ENCODE peak calls at places on chromosome 20, in six cellular contexts. N, W, Q, S, K and A are unnamed samples.

GRCh38 chr20:3330046-3330741 is 77.3 kb downstream of the DNAAF9 start:
- DNase-seq in N (no peak), W (no peak), Q (no peak), S (no peak), K (peak; percentile 27), A (peak; percentile 36)

GRCh38 chr20:58603656-58604184 is 47.4 kb upstream of the STX16 start:
- DNase-seq in N (no peak), W (no peak), Q (no peak), S (no peak), K (no peak), A (no peak)

GRCh38 chr20:44166477-44166876 is 20.5 kb downstream of the JPH2 start:
- DNase-seq in N (no peak), W (no peak), Q (no peak), S (no peak), K (peak; percentile 65), A (peak; percentile 43)

GRCh38 chr20:13788167-13788834 is 3.5 kb downstream of the NDUFAF5 start:
- DNase-seq in N (peak; percentile 88), W (peak; percentile 21), Q (peak; percentile 67), S (peak; percentile 54), K (peak; percentile 83), A (peak; percentile 72)

GRCh38 chr20:64224344-64225165 is 31.0 kb upstream of the PCMTD2 start:
- DNase-seq in N (no peak), W (no peak), Q (peak; percentile 52), S (no peak), K (no peak), A (no peak)

GRCh38 chr20:25318471-25319240 is 70.8 kb downstream of the PYGB start:
- DNase-seq in N (no peak), W (peak; percentile 88), Q (no peak), S (no peak), K (no peak), A (peak; percentile 57)

GRCh38 chr20:50967621-50968020 is 9.0 kb downstream of the MOCS3 start:
- DNase-seq in N (no peak), W (no peak), Q (no peak), S (no peak), K (no peak), A (no peak)

GRCh38 chr20:53001502-53002301 is 29.5 kb downstream of the TSHZ2 start:
- DNase-seq in N (no peak), W (peak; percentile 55), Q (no peak), S (no peak), K (no peak), A (no peak)

GRCh38 chr20:31747640-31748039 is 8.6 kb downstream of the TPX2 start:
- DNase-seq in N (no peak), W (no peak), Q (no peak), S (no peak), K (no peak), A (no peak)

GRCh38 chr20:21189761-21190523 is 64.1 kb downstream of the KIZ start:
- DNase-seq in N (no peak), W (no peak), Q (no peak), S (no peak), K (no peak), A (no peak)

GRCh38 chr20:8360035-8360434 is 228.0 kb downstream of the PLCB1 start:
- DNase-seq in N (no peak), W (peak; percentile 4), Q (no peak), S (no peak), K (no peak), A (no peak)

GRCh38 chr20:62702886-62703852 is 5.5 kb upstream of the NTSR1 start:
- DNase-seq in N (peak; percentile 48), W (no peak), Q (peak; percentile 92), S (peak; percentile 38), K (peak; percentile 77), A (peak; percentile 83)

GRCh38 chr20:50528804-50529351 is 18.7 kb downstream of the PTPN1 start:
- DNase-seq in N (no peak), W (no peak), Q (peak; percentile 50), S (no peak), K (no peak), A (no peak)

GRCh38 chr20:61516398-61517208 is 264.5 kb downstream of the CDH4 start:
- DNase-seq in N (no peak), W (no peak), Q (no peak), S (no peak), K (no peak), A (no peak)

GRCh38 chr20:19987046-19987445 is 30.1 kb upstream of the NAA20 start:
- DNase-seq in N (no peak), W (no peak), Q (no peak), S (no peak), K (no peak), A (no peak)

GRCh38 chr20:62022575-62023139 is 43.0 kb downstream of the TAF4 start:
- DNase-seq in N (no peak), W (no peak), Q (no peak), S (no peak), K (no peak), A (no peak)

GRCh38 chr20:41029150-41029872 is 689 bp downstream of the TOP1 start:
- DNase-seq in N (no peak), W (no peak), Q (peak; percentile 54), S (peak; percentile 47), K (peak; percentile 19), A (peak; percentile 64)

GRCh38 chr20:3698511-3699436 is 13.6 kb downstream of the SIGLEC1 start:
- DNase-seq in N (no peak), W (no peak), Q (no peak), S (no peak), K (no peak), A (no peak)

GRCh38 chr20:58717278-58718091 is 24.9 kb downstream of the NPEPL1 start:
- DNase-seq in N (no peak), W (no peak), Q (no peak), S (peak; percentile 14), K (no peak), A (peak; percentile 4)

GRCh38 chr20:11394145-11394833 is 523.4 kb upstream of the BTBD3 start:
- DNase-seq in N (no peak), W (no peak), Q (no peak), S (no peak), K (no peak), A (no peak)

GRCh38 chr20:24779886-24780285 is 169.2 kb upstream of the CST7 start:
- DNase-seq in N (no peak), W (no peak), Q (no peak), S (no peak), K (no peak), A (no peak)

GRCh38 chr20:3777726-3778629 is 3.3 kb downstream of the SPEF1 start:
- DNase-seq in N (no peak), W (no peak), Q (peak; percentile 39), S (no peak), K (peak; percentile 66), A (no peak)

GRCh38 chr20:9344080-9344920 is 170.1 kb upstream of the LAMP5 start:
- DNase-seq in N (no peak), W (no peak), Q (peak; percentile 64), S (no peak), K (no peak), A (no peak)

DNA sequence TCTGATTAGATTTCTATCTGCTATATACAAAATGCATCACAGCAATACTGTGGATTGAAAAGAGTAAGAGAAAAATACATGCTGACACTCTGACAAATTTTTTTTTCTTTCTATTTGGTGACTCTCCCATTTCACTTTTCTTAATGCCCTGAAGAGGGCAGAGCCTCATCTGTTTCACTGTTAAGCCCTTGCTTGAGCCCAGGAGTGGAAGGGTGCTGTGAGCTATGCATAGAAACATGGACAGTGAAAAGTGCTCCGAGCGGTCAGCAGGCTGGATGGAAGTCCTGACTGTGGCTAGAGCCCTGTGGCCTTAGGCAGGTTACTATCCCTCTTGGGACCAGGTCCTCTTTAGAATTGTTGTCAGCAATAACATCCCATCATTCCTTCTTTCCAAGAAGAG is 17.4 kb upstream of the CSE1L start:
- DNase-seq in N (peak; percentile 58), W (no peak), Q (no peak), S (peak; percentile 45), K (peak; percentile 48), A (peak; percentile 55)
- TF ChIP-seq CTCF in N (peak; percentile 58), W (peak; percentile 34), Q (no peak), S (peak; percentile 55), K (peak; percentile 37), A (peak; percentile 43)

DNA sequence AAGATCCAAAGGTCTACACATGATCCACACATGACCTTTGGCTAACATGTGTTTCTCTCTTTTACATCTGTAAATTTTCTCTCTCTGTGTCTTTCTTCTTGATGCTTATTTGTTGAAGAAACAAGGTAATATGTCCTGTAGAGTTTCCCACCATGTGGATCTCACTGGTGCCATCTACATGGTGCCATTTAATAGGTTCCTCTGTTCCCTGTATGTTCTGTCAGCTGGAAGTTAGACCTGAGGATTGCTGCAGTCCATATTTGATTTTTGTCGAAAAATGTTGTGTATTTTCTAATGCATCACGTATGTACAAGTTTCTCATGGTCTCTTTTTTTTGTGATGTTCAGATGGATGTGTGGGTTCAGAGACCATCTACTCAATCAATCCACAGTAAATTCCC is 30.0 kb downstream of the FOXA2 start:
- DNase-seq in N (no peak), W (no peak), Q (no peak), S (no peak), K (no peak), A (no peak)
- H3K4me3 ChIP-seq in N (no peak overlapping the region), W (no peak overlapping the region), Q (no peak overlapping the region), S (no peak overlapping the region), K (no peak overlapping the region), A (no peak overlapping the region)

GRCh38 chr20:33099842-33100538 is 20.5 kb downstream of the BPIFB4 start:
- DNase-seq in N (no peak), W (no peak), Q (no peak), S (no peak), K (peak; percentile 41), A (no peak)
- TF ChIP-seq MYC in N (no peak), W (no peak), Q (no peak), S (no peak), K (no peak), A (no peak)

GRCh38 chr20:36173451-36173933 is 19.0 kb downstream of the EPB41L1 start:
- DNase-seq in N (no peak), W (no peak), Q (no peak), S (peak; percentile 40), K (no peak), A (peak; percentile 71)

GRCh38 chr20:36179170-36179945 is 24.8 kb downstream of the EPB41L1 start:
- DNase-seq in N (no peak), W (no peak), Q (no peak), S (no peak), K (no peak), A (no peak)

GRCh38 chr20:36175016-36175415 is 20.5 kb downstream of the EPB41L1 start:
- DNase-seq in N (no peak), W (no peak), Q (no peak), S (no peak), K (no peak), A (no peak)

GRCh38 chr20:36177716-36178115 is 23.2 kb downstream of the EPB41L1 start:
- DNase-seq in N (no peak), W (no peak), Q (no peak), S (no peak), K (no peak), A (no peak)

GRCh38 chr20:36175475-36175995 is 21.0 kb downstream of the EPB41L1 start:
- DNase-seq in N (no peak), W (no peak), Q (no peak), S (peak; percentile 24), K (no peak), A (no peak)
- TF ChIP-seq CTCF in N (no peak), W (no peak), Q (no peak), S (peak; percentile 40), K (no peak), A (no peak)

DNA sequence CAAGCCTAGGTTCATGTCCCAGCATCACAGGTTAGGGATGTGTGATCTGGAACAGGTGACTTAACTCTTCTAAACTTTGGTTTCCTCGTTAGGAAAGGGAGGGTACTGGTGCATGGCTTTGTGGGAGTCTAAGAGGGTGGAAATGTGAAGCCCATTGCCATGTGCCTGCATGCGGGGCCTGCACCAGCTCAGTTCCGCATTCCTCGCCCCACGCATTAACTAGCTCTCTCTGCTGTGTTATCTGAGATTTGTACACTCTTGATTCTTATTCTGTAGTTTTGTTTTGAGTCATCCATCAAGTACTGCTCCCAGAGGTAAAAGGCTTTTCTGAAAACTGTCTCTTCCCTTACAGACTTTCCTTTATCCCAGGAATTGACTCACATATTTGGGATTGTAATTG is 357.5 kb downstream of the FOXA2 start:
- DNase-seq in N (no peak), W (peak; percentile 47), Q (no peak), S (no peak), K (no peak), A (no peak)
- H3K4me3 ChIP-seq in N (no peak overlapping the region), W (no peak overlapping the region), Q (no peak overlapping the region), S (no peak overlapping the region), K (no peak overlapping the region), A (no peak overlapping the region)